ENCODE peak calls at places on chromosomes 6 and 20, in seven cellular contexts. Q, V, M, L, W, G and P are unnamed samples.

GRCh38 chr6:17790486-17790885 is 83.8 kb upstream of the NUP153 start:
- DNase-seq in Q (no peak), V (no peak), M (no peak), L (no peak), W (no peak), G (no peak), P (no peak)

GRCh38 chr6:34908194-34908593 is 19.1 kb downstream of the ANKS1A start:
- DNase-seq in Q (no peak), V (no peak), M (no peak), L (no peak), W (no peak), G (no peak), P (no peak)

GRCh38 chr20:46484954-46485353 is 28.4 kb downstream of the ZNF334 start:
- DNase-seq in Q (no peak), V (no peak), M (no peak), L (no peak), W (no peak), G (no peak), P (no peak)

GRCh38 chr6:16208989-16209388 is 29.4 kb upstream of the GMPR start:
- DNase-seq in Q (no peak), V (no peak), M (no peak), L (no peak), W (no peak), G (no peak), P (no peak)

GRCh38 chr6:36432151-36432633 is 10.5 kb downstream of the PXT1 start:
- DNase-seq in Q (no peak), V (no peak), M (no peak), L (no peak), W (no peak), G (no peak), P (no peak)

GRCh38 chr6:140966676-140967075 is 1166.0 kb upstream of the GJE1 start:
- DNase-seq in Q (no peak), V (no peak), M (no peak), L (no peak), W (no peak), G (no peak), P (no peak)

GRCh38 chr6:4794140-4794707 is 18.0 kb downstream of the CDYL start:
- DNase-seq in Q (no peak), V (no peak), M (no peak), L (no peak), W (peak), G (no peak), P (no peak)

GRCh38 chr6:75504902-75505233 is 11.3 kb upstream of the FILIP1 start:
- DNase-seq in Q (no peak), V (no peak), M (no peak), L (no peak), W (no peak), G (no peak), P (peak)

GRCh38 chr6:57195457-57195856 is 23.3 kb downstream of the BAG2 start:
- DNase-seq in Q (no peak), V (no peak), M (no peak), L (no peak), W (no peak), G (no peak), P (no peak)

DNA sequence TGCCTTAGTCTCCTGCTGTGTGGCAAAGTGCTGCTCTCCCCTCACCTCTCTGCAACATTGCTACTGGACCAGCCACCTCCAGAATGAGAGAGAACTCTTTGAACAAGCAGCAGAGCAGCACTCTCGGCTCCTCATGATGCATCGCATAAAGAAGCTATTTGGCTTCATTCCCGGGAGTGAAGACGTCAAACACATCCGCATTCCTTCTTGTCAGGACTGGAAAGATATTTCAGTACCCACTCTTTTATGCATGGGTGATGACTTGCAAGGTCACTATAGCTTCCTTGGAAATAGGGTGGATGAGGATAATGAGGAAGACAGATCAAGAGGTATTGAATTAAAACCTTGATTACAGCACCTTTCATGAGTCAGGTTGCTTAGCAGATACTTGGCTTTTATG is 4.3 kb downstream of the CALHM4 start:
- DNase-seq in Q (no peak), V (peak), M (no peak), L (peak), W (no peak), G (no peak), P (peak)
- TF ChIP-seq JUND in Q (no peak), V (peak), M (peak), L (no peak), W (no peak), G (no peak), P (no peak)

GRCh38 chr20:42483694-42484303 is 705.9 kb downstream of the PTPRT start:
- DNase-seq in Q (no peak), V (no peak), M (peak), L (peak), W (peak), G (peak), P (no peak)
- TF ChIP-seq JUND in Q (no peak), V (no peak), M (no peak), L (no peak), W (no peak), G (no peak), P (no peak)

DNA sequence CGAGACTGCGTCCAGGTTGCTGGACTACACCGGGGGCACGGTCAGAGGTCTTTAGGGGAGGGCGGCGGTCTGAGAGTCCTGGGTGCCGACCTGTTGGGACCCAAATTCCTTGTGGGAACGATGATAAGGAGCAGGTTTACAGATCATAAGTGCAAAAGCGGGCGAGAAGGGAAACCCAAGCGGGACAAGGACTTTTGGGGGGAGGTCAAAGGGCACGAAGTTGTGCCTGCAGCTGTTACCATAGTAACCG is 350 bp upstream of the GNL1 start:
- DNase-seq in Q (no peak), V (peak), M (no peak), L (no peak), W (no peak), G (no peak), P (no peak)
- TF ChIP-seq JUND in Q (no peak), V (no peak), M (no peak), L (no peak), W (peak), G (no peak), P (no peak)

GRCh38 chr6:107633680-107634141 is 143.8 kb downstream of the SOBP start:
- DNase-seq in Q (no peak), V (no peak), M (no peak), L (no peak), W (no peak), G (no peak), P (no peak)

GRCh38 chr6:107630341-107630995 is 140.6 kb downstream of the SOBP start:
- DNase-seq in Q (no peak), V (no peak), M (no peak), L (no peak), W (no peak), G (no peak), P (no peak)

GRCh38 chr6:107634147-107635057 is 144.5 kb downstream of the SOBP start:
- DNase-seq in Q (no peak), V (no peak), M (peak), L (no peak), W (no peak), G (no peak), P (no peak)

GRCh38 chr6:107635058-107635515 is 145.2 kb downstream of the SOBP start:
- DNase-seq in Q (no peak), V (no peak), M (no peak), L (no peak), W (no peak), G (no peak), P (no peak)

DNA sequence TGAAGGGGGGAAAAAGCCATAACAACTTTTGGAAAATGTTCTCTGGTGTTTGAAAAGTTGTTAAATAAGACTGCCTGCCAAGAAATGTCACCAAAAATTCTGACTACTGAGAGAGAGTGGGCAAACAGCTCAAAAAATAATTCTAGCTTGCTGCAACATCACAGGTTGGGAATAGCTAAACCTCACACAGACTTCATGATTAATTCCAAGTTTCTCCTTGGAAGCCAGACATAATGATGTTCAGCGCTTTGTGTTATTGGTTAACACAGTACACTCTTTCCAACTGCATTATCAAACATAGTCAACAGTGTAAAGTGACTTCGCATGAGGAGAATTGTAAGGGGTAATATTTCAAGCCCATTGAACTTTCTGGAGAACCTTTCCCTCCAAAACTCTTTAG is 142.8 kb downstream of the SOBP start:
- DNase-seq in Q (no peak), V (no peak), M (no peak), L (no peak), W (no peak), G (no peak), P (no peak)
- TF ChIP-seq JUND in Q (no peak), V (no peak), M (no peak), L (no peak), W (no peak), G (no peak), P (no peak)